ENCODE peak calls at places on chromosomes 11 and 22, in four cellular contexts. One of them, this sample, is unnamed. For H3K36me3, the result is how much of the 10 kb centered on the place peaks cover.

GRCh38 chr11:79018371-79018849 is 422.4 kb downstream of the TENM4 start:
- DNase-seq in right lobe of liver: no peak
- DNase-seq in CD4-positive, alpha-beta memory T cell: no peak
- DNase-seq in fibroblast of lung: peak
- DNase-seq in this sample: no peak

GRCh38 chr22:17479129-17479528 is 84.2 kb upstream of the SLC25A18 start:
- DNase-seq in CD4-positive, alpha-beta memory T cell: no peak
- DNase-seq in fibroblast of lung: no peak
- DNase-seq in right lobe of liver: no peak
- DNase-seq in this sample: no peak

GRCh38 chr11:2931771-2932738 is 2.8 kb upstream of the PHLDA2 start:
- DNase-seq in right lobe of liver: no peak
- DNase-seq in fibroblast of lung: no peak
- DNase-seq in CD4-positive, alpha-beta memory T cell: no peak
- DNase-seq in this sample: peak

GRCh38 chr22:23574371-23574811 is 5.7 kb downstream of the IGLL1 start:
- DNase-seq in right lobe of liver: no peak
- DNase-seq in CD4-positive, alpha-beta memory T cell: no peak
- DNase-seq in fibroblast of lung: no peak
- DNase-seq in this sample: no peak

GRCh38 chr22:24578355-24579241 is 14.3 kb downstream of the LRRC75B start:
- DNase-seq in CD4-positive, alpha-beta memory T cell: no peak
- DNase-seq in fibroblast of lung: peak
- DNase-seq in right lobe of liver: no peak
- DNase-seq in this sample: peak

GRCh38 chr22:16658068-16658467 is 65.5 kb upstream of the CCT8L2 start:
- DNase-seq in CD4-positive, alpha-beta memory T cell: no peak
- DNase-seq in fibroblast of lung: no peak
- DNase-seq in right lobe of liver: no peak
- DNase-seq in this sample: no peak

GRCh38 chr11:123765601-123766000 is 11.3 kb upstream of the OR6X1 start:
- DNase-seq in CD4-positive, alpha-beta memory T cell: no peak
- DNase-seq in right lobe of liver: no peak
- DNase-seq in fibroblast of lung: no peak
- DNase-seq in this sample: no peak

GRCh38 chr11:33997473-33998347 is 53.8 kb upstream of the CAPRIN1 start:
- DNase-seq in CD4-positive, alpha-beta memory T cell: no peak
- DNase-seq in fibroblast of lung: peak
- DNase-seq in right lobe of liver: no peak
- DNase-seq in this sample: no peak

GRCh38 chr11:129719037-129719436 is 96.6 kb upstream of the TMEM45B start:
- DNase-seq in CD4-positive, alpha-beta memory T cell: no peak
- DNase-seq in fibroblast of lung: no peak
- DNase-seq in right lobe of liver: no peak
- DNase-seq in this sample: no peak

GRCh38 chr22:43012390-43012789 is 2.6 kb downstream of the PACSIN2 start:
- DNase-seq in right lobe of liver: no peak
- DNase-seq in CD4-positive, alpha-beta memory T cell: no peak
- DNase-seq in fibroblast of lung: no peak
- DNase-seq in this sample: no peak

GRCh38 chr11:72582206-72583176 is 91.7 kb downstream of the PDE2A start:
- DNase-seq in fibroblast of lung: no peak
- DNase-seq in CD4-positive, alpha-beta memory T cell: no peak
- DNase-seq in right lobe of liver: no peak
- DNase-seq in this sample: no peak

GRCh38 chr22:45010532-45010900 is 711 bp upstream of the PHF21B start:
- DNase-seq in CD4-positive, alpha-beta memory T cell: no peak
- DNase-seq in right lobe of liver: no peak
- DNase-seq in fibroblast of lung: no peak
- DNase-seq in this sample: no peak

GRCh38 chr22:45585437-45585755 is 82.7 kb downstream of the FBLN1 start:
- DNase-seq in right lobe of liver: no peak
- DNase-seq in fibroblast of lung: peak
- DNase-seq in CD4-positive, alpha-beta memory T cell: no peak
- DNase-seq in this sample: no peak

GRCh38 chr22:39877079-39877682 is 16.4 kb downstream of the ENTHD1 start:
- DNase-seq in CD4-positive, alpha-beta memory T cell: no peak
- DNase-seq in right lobe of liver: no peak
- DNase-seq in fibroblast of lung: no peak
- DNase-seq in this sample: no peak

GRCh38 chr11:124174001-124174400 is 9.1 kb upstream of the OR10D3 start:
- DNase-seq in right lobe of liver: no peak
- DNase-seq in CD4-positive, alpha-beta memory T cell: no peak
- DNase-seq in fibroblast of lung: peak
- DNase-seq in this sample: peak

GRCh38 chr11:65814131-65814959 is 19.4 kb upstream of the SNX32 start:
- DNase-seq in CD4-positive, alpha-beta memory T cell: no peak
- DNase-seq in fibroblast of lung: no peak
- DNase-seq in right lobe of liver: no peak
- DNase-seq in this sample: no peak

GRCh38 chr22:38733329-38734202 is 22.2 kb downstream of the SUN2 start:
- DNase-seq in fibroblast of lung: peak
- DNase-seq in right lobe of liver: peak
- DNase-seq in CD4-positive, alpha-beta memory T cell: peak
- DNase-seq in this sample: peak

DNA sequence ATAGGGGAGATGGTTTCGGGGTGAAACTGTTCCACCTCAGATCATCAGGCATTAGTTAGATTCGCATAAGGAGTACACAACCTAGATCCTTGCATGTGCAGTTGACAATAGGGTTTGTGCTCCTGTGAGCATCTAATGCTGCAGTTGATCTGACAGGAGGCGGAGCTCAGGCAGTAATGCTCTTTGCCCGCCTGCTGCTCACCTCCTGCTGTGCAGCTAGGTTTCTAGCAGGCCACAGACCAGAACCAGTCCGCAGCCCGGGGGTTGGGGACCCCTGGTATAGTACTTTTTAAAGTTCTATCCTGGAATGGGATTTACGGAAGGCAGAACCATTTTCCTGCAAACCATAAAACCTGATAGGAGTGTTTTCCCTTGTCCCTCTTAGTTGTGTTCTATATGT is 54.6 kb downstream of the POLD3 start:
- DNase-seq in CD4-positive, alpha-beta memory T cell: no peak
- DNase-seq in fibroblast of lung: no peak
- DNase-seq in right lobe of liver: no peak
- DNase-seq in this sample: no peak
- H3K36me3 ChIP-seq in CD4-positive, alpha-beta memory T cell: under half
- H3K36me3 ChIP-seq in fibroblast of lung: under half
- H3K36me3 ChIP-seq in right lobe of liver: under half
- H3K36me3 ChIP-seq in this sample: under half

GRCh38 chr22:50435701-50436115 is 39.1 kb downstream of the SBF1 start:
- DNase-seq in fibroblast of lung: no peak
- DNase-seq in right lobe of liver: no peak
- DNase-seq in CD4-positive, alpha-beta memory T cell: no peak
- DNase-seq in this sample: no peak

GRCh38 chr22:50436841-50437341 is 37.9 kb downstream of the SBF1 start:
- DNase-seq in fibroblast of lung: no peak
- DNase-seq in right lobe of liver: no peak
- DNase-seq in CD4-positive, alpha-beta memory T cell: no peak
- DNase-seq in this sample: no peak

GRCh38 chr22:50436134-50436830 is 38.6 kb downstream of the SBF1 start:
- DNase-seq in fibroblast of lung: no peak
- DNase-seq in right lobe of liver: peak
- DNase-seq in CD4-positive, alpha-beta memory T cell: no peak
- DNase-seq in this sample: no peak

GRCh38 chr22:50437511-50438304 is 37.1 kb downstream of the SBF1 start:
- DNase-seq in CD4-positive, alpha-beta memory T cell: no peak
- DNase-seq in right lobe of liver: no peak
- DNase-seq in fibroblast of lung: no peak
- DNase-seq in this sample: no peak

GRCh38 chr22:50434849-50435700 is 39.8 kb downstream of the SBF1 start:
- DNase-seq in right lobe of liver: no peak
- DNase-seq in fibroblast of lung: no peak
- DNase-seq in CD4-positive, alpha-beta memory T cell: no peak
- DNase-seq in this sample: no peak
- H3K36me3 ChIP-seq in right lobe of liver: half or more
- H3K36me3 ChIP-seq in fibroblast of lung: under half
- H3K36me3 ChIP-seq in CD4-positive, alpha-beta memory T cell: under half
- H3K36me3 ChIP-seq in this sample: under half

DNA sequence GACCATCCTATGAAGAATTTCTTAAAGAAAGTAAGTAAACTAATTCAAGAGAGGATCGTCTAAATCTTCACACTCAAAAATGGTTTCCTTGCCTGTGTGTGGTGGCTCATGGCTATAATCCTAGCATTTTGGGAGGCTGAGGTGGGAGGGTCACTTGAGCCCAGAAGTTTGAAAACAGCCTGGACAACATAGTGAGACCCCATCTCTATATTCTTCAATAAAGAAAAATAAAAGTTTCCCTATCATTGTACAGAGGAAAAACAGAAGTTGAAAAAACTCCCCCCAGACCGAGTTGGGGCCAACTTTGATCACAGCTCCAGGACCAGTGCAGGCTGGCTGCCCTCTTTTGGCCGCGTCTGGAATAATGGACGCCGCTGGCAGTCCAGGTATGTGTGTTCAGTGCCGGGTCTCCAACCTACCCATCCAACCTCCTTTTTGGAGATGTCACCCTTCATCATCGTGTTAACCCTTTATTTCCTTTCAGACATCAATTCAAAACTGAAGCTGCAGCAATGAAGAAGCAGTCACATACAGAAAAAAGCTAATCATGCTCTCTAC is 3.0 kb downstream of the RPS25 start:
- DNase-seq in fibroblast of lung: no peak
- DNase-seq in CD4-positive, alpha-beta memory T cell: no peak
- DNase-seq in right lobe of liver: no peak
- DNase-seq in this sample: peak
- H3K36me3 ChIP-seq in fibroblast of lung: under half
- H3K36me3 ChIP-seq in CD4-positive, alpha-beta memory T cell: under half
- H3K36me3 ChIP-seq in right lobe of liver: under half
- H3K36me3 ChIP-seq in this sample: under half

GRCh38 chr11:70082829-70083228 is 4.7 kb downstream of the ANO1 start:
- DNase-seq in fibroblast of lung: no peak
- DNase-seq in CD4-positive, alpha-beta memory T cell: no peak
- DNase-seq in right lobe of liver: no peak
- DNase-seq in this sample: no peak

GRCh38 chr11:70087446-70088167 is 9.5 kb downstream of the ANO1 start:
- DNase-seq in CD4-positive, alpha-beta memory T cell: no peak
- DNase-seq in fibroblast of lung: no peak
- DNase-seq in right lobe of liver: no peak
- DNase-seq in this sample: no peak

GRCh38 chr11:70088735-70089250 is 10.7 kb downstream of the ANO1 start:
- DNase-seq in fibroblast of lung: no peak
- DNase-seq in right lobe of liver: no peak
- DNase-seq in CD4-positive, alpha-beta memory T cell: no peak
- DNase-seq in this sample: no peak

GRCh38 chr11:70084046-70084984 is 6.2 kb downstream of the ANO1 start:
- DNase-seq in fibroblast of lung: no peak
- DNase-seq in CD4-positive, alpha-beta memory T cell: no peak
- DNase-seq in right lobe of liver: no peak
- DNase-seq in this sample: no peak

GRCh38 chr11:70085815-70086769 is 8.0 kb downstream of the ANO1 start:
- DNase-seq in CD4-positive, alpha-beta memory T cell: no peak
- DNase-seq in right lobe of liver: peak
- DNase-seq in fibroblast of lung: no peak
- DNase-seq in this sample: no peak
- H3K36me3 ChIP-seq in CD4-positive, alpha-beta memory T cell: under half
- H3K36me3 ChIP-seq in right lobe of liver: under half
- H3K36me3 ChIP-seq in fibroblast of lung: under half
- H3K36me3 ChIP-seq in this sample: under half

DNA sequence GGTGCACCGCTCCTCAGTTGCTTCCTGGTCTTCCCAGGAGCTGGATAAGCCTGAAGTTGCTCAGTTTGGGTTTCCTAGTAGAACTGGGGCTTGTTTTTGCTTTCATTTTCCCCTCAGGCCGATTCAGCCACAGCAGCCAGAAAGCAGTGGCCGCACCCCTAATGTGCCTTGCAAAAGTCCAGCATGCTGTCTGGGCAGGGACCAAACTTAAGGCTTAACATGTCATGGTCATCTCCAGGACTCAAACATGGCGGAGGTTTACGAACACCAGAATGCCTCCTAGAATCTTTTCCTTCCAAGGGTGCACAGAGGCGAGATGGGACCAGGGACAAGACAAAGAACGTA is 2.5 kb downstream of the GNG3 start:
- DNase-seq in right lobe of liver: peak
- DNase-seq in fibroblast of lung: peak
- DNase-seq in CD4-positive, alpha-beta memory T cell: no peak
- DNase-seq in this sample: no peak
- H3K36me3 ChIP-seq in right lobe of liver: under half
- H3K36me3 ChIP-seq in fibroblast of lung: under half
- H3K36me3 ChIP-seq in CD4-positive, alpha-beta memory T cell: under half
- H3K36me3 ChIP-seq in this sample: under half

GRCh38 chr22:35413624-35414023 is 13.7 kb downstream of the MCM5 start:
- DNase-seq in CD4-positive, alpha-beta memory T cell: no peak
- DNase-seq in right lobe of liver: no peak
- DNase-seq in fibroblast of lung: no peak
- DNase-seq in this sample: no peak
- H3K36me3 ChIP-seq in CD4-positive, alpha-beta memory T cell: half or more
- H3K36me3 ChIP-seq in right lobe of liver: under half
- H3K36me3 ChIP-seq in fibroblast of lung: under half
- H3K36me3 ChIP-seq in this sample: under half

DNA sequence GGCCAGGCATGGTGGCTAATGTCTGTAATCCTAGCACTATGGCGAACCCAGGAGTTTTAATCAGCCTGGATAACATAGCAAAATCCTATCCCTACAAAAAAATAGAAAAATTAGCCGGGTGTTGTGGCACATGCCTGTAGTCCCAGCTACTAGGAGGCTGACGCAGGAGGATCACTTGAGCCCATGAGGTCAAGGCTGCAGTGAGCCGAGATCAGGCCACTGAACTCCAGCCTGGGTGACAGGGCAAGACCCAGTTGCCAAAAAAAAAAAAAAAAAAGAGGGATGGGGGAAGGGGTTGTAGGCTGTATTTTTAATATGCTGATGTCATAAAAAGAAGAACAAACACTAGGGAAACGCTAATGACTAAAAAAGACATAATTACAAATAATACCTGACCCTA is 12.1 kb downstream of the DDX6 start:
- DNase-seq in fibroblast of lung: no peak
- DNase-seq in right lobe of liver: peak
- DNase-seq in CD4-positive, alpha-beta memory T cell: no peak
- DNase-seq in this sample: no peak
- H3K36me3 ChIP-seq in fibroblast of lung: under half
- H3K36me3 ChIP-seq in right lobe of liver: half or more
- H3K36me3 ChIP-seq in CD4-positive, alpha-beta memory T cell: half or more
- H3K36me3 ChIP-seq in this sample: under half

This sample was measured in Caco-2.